ENCODE peak calls at places on chromosomes 7 and 10, in four cellular contexts. W, C, A and I are unnamed samples.

GRCh38 chr10:92240289-92241157 is 50.4 kb downstream of the CPEB3 start:
- DNase-seq in C (no peak), A (peak), W (peak), I (no peak)

GRCh38 chr7:123935436-123936381 is 10.7 kb downstream of the SPAM1 start:
- DNase-seq in A (no peak), W (no peak), C (no peak), I (no peak)

GRCh38 chr10:119713744-119714483 is 11.9 kb upstream of the INPP5F start:
- DNase-seq in C (no peak), W (no peak), A (no peak), I (no peak)

GRCh38 chr10:64113796-64114195 is 592.6 kb downstream of the REEP3 start:
- DNase-seq in C (no peak), A (no peak), W (no peak), I (no peak)

GRCh38 chr10:26507441-26507840 is 69.3 kb downstream of the APBB1IP start:
- DNase-seq in W (no peak), A (no peak), C (no peak), I (no peak)

GRCh38 chr10:14750900-14751575 is 23.7 kb downstream of the FAM107B start:
- DNase-seq in W (no peak), C (no peak), A (no peak), I (no peak)

GRCh38 chr10:78277734-78278404 is 244.2 kb downstream of the RPS24 start:
- DNase-seq in W (no peak), A (no peak), C (peak), I (no peak)

GRCh38 chr7:112262804-112263203 is 56.3 kb downstream of the ZNF277 start:
- DNase-seq in W (no peak), C (no peak), A (no peak), I (no peak)

GRCh38 chr7:39733881-39734571 is 110.7 kb downstream of the RALA start:
- DNase-seq in C (no peak), W (no peak), A (no peak), I (no peak)

GRCh38 chr10:3451516-3452185 is 279.1 kb upstream of the PITRM1 start:
- DNase-seq in A (no peak), W (no peak), C (no peak), I (no peak)

GRCh38 chr10:118692911-118693310 is 61.9 kb downstream of the CACUL1 start:
- DNase-seq in A (no peak), W (no peak), C (no peak), I (no peak)

GRCh38 chr10:76769587-76769986 is 868.0 kb downstream of the KCNMA1 start:
- DNase-seq in W (no peak), C (no peak), A (no peak), I (no peak)